ENCODE peak calls at places on chromosomes 2 and 18, in six cellular contexts. F, B, C, A, G and W are unnamed samples.

GRCh38 chr2:10161961-10162441 is 39.5 kb downstream of the RRM2 start:
- DNase-seq in F (no peak), G (no peak), C (peak), A (no peak), B (no peak), W (no peak)

GRCh38 chr2:109558076-109558882 is 55.5 kb downstream of the SEPTIN10 start:
- DNase-seq in B (no peak), A (no peak), F (no peak), C (peak), G (peak), W (peak)

GRCh38 chr2:213934560-213934959 is 476.3 kb upstream of the VWC2L start:
- DNase-seq in C (peak), B (no peak), A (no peak), G (peak), F (no peak), W (no peak)

GRCh38 chr2:61949458-61950107 is 44.1 kb downstream of the COMMD1 start:
- DNase-seq in B (no peak), A (no peak), C (peak), G (no peak), F (no peak), W (peak)

GRCh38 chr2:120497261-120497977 is 151.5 kb downstream of the INHBB start:
- DNase-seq in G (no peak), B (no peak), C (no peak), F (no peak), A (no peak), W (no peak)

GRCh38 chr2:137748533-137748932 is 215.7 kb upstream of the HNMT start:
- DNase-seq in B (no peak), G (no peak), F (no peak), C (no peak), A (no peak), W (no peak)

GRCh38 chr18:59156316-59156715 is 16.6 kb downstream of the SEC11C start:
- DNase-seq in C (no peak), A (no peak), G (no peak), B (no peak), F (no peak), W (no peak)

GRCh38 chr2:120673205-120673550 is 62.5 kb upstream of the GLI2 start:
- DNase-seq in A (no peak), G (no peak), B (no peak), C (no peak), F (no peak), W (no peak)

GRCh38 chr2:38438536-38439225 is 61.6 kb upstream of the ATL2 start:
- DNase-seq in B (no peak), C (no peak), G (no peak), F (no peak), A (no peak), W (no peak)

GRCh38 chr2:192500550-192501200 is 305.9 kb upstream of the TMEFF2 start:
- DNase-seq in A (no peak), F (no peak), G (peak), C (peak), B (no peak), W (peak)